ENCODE peak calls at places on chromosomes 12 and 14, in six cellular contexts. One of them, this sample, is unnamed.

GRCh38 chr12:15601210-15601800 is 187.9 kb downstream of the EPS8 start:
- DNase-seq in ovary: no peak
- DNase-seq in suprapubic skin: no peak
- DNase-seq in endothelial cell of umbilical vein: no peak
- DNase-seq in A549: peak; percentile 74
- DNase-seq in tibial nerve: no peak
- DNase-seq in this sample: no peak

GRCh38 chr14:32417956-32418552 is 89.0 kb downstream of the AKAP6 start:
- DNase-seq in suprapubic skin: no peak
- DNase-seq in ovary: peak; percentile 22
- DNase-seq in tibial nerve: no peak
- DNase-seq in endothelial cell of umbilical vein: peak; percentile 89
- DNase-seq in A549: peak; percentile 55
- DNase-seq in this sample: no peak

GRCh38 chr12:2615665-2616387 is 178.9 kb upstream of the FKBP4 start:
- DNase-seq in A549: no peak
- DNase-seq in tibial nerve: no peak
- DNase-seq in endothelial cell of umbilical vein: no peak
- DNase-seq in ovary: peak; percentile 63
- DNase-seq in suprapubic skin: no peak
- DNase-seq in this sample: no peak

GRCh38 chr12:108980831-108981618 is 39.8 kb downstream of the SVOP start:
- DNase-seq in tibial nerve: no peak
- DNase-seq in ovary: no peak
- DNase-seq in endothelial cell of umbilical vein: no peak
- DNase-seq in suprapubic skin: no peak
- DNase-seq in A549: no peak
- DNase-seq in this sample: no peak

GRCh38 chr12:53054112-53054878 is 4.4 kb downstream of the TNS2 start:
- DNase-seq in endothelial cell of umbilical vein: peak; percentile 90
- DNase-seq in suprapubic skin: peak; percentile 95
- DNase-seq in tibial nerve: peak; percentile 95
- DNase-seq in A549: peak; percentile 96
- DNase-seq in ovary: peak; percentile 97
- DNase-seq in this sample: peak; percentile 98

GRCh38 chr14:58919262-58919661 is 269.2 kb upstream of the DAAM1 start:
- DNase-seq in tibial nerve: no peak
- DNase-seq in suprapubic skin: no peak
- DNase-seq in A549: no peak
- DNase-seq in ovary: no peak
- DNase-seq in endothelial cell of umbilical vein: no peak
- DNase-seq in this sample: no peak

GRCh38 chr14:75201087-75201486 is 24.7 kb upstream of the TMED10 start:
- DNase-seq in suprapubic skin: no peak
- DNase-seq in tibial nerve: no peak
- DNase-seq in endothelial cell of umbilical vein: no peak
- DNase-seq in ovary: no peak
- DNase-seq in A549: no peak
- DNase-seq in this sample: no peak

GRCh38 chr12:122855985-122856831 is 21.0 kb downstream of the HIP1R start:
- DNase-seq in A549: no peak
- DNase-seq in endothelial cell of umbilical vein: no peak
- DNase-seq in suprapubic skin: no peak
- DNase-seq in ovary: no peak
- DNase-seq in tibial nerve: no peak
- DNase-seq in this sample: peak; percentile 54

GRCh38 chr14:71319646-71320045 is 412.4 kb downstream of the PCNX1 start:
- DNase-seq in ovary: peak; percentile 20
- DNase-seq in suprapubic skin: no peak
- DNase-seq in tibial nerve: no peak
- DNase-seq in A549: peak; percentile 33
- DNase-seq in endothelial cell of umbilical vein: no peak
- DNase-seq in this sample: no peak

GRCh38 chr14:91352696-91353692 is 64.6 kb downstream of the CCDC88C start:
- DNase-seq in tibial nerve: no peak
- DNase-seq in ovary: no peak
- DNase-seq in A549: no peak
- DNase-seq in endothelial cell of umbilical vein: no peak
- DNase-seq in suprapubic skin: no peak
- DNase-seq in this sample: no peak

GRCh38 chr14:91352101-91352500 is 65.5 kb downstream of the CCDC88C start:
- DNase-seq in ovary: no peak
- DNase-seq in tibial nerve: no peak
- DNase-seq in A549: no peak
- DNase-seq in endothelial cell of umbilical vein: no peak
- DNase-seq in suprapubic skin: no peak
- DNase-seq in this sample: no peak

GRCh38 chr14:91356218-91356763 is 61.3 kb downstream of the CCDC88C start:
- DNase-seq in suprapubic skin: no peak
- DNase-seq in tibial nerve: no peak
- DNase-seq in A549: no peak
- DNase-seq in endothelial cell of umbilical vein: no peak
- DNase-seq in ovary: no peak
- DNase-seq in this sample: no peak

GRCh38 chr14:91354979-91355685 is 62.5 kb downstream of the CCDC88C start:
- DNase-seq in ovary: no peak
- DNase-seq in endothelial cell of umbilical vein: no peak
- DNase-seq in tibial nerve: no peak
- DNase-seq in A549: no peak
- DNase-seq in suprapubic skin: no peak
- DNase-seq in this sample: no peak

GRCh38 chr14:91354221-91354916 is 63.3 kb downstream of the CCDC88C start:
- DNase-seq in endothelial cell of umbilical vein: no peak
- DNase-seq in ovary: no peak
- DNase-seq in suprapubic skin: no peak
- DNase-seq in A549: no peak
- DNase-seq in tibial nerve: no peak
- DNase-seq in this sample: no peak
- H3K4me1 ChIP-seq in endothelial cell of umbilical vein: peaks cover 2% of the 10 kb centered on the region
- H3K4me1 ChIP-seq in ovary: peaks cover 3% of the 10 kb centered on the region
- H3K4me1 ChIP-seq in suprapubic skin: peaks cover 16% of the 10 kb centered on the region
- H3K4me1 ChIP-seq in A549: no peaks in the 10 kb centered on the region
- H3K4me1 ChIP-seq in tibial nerve: no peaks in the 10 kb centered on the region
- H3K4me1 ChIP-seq in this sample: no peaks in the 10 kb centered on the region

DNA sequence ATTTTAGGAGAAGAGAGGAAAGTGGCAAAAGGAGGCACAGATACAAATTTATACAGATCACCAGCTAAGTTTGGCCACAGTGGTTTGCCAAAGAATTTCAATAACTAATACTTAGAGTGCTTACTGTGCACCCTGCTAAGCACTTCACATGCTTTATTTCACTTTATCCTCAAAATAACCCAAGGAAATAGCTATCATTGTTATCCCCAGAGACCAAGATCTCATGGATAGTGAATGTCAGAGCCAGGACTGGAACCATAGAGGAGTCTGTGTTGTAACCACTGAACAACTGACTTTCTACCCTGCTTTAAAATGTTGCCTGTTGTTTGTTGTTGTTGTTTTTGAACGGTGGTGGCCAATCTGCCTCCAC is 1.3 kb upstream of the TCP11L2 start:
- DNase-seq in endothelial cell of umbilical vein: no peak
- DNase-seq in ovary: no peak
- DNase-seq in suprapubic skin: no peak
- DNase-seq in tibial nerve: peak; percentile 29
- DNase-seq in A549: no peak
- DNase-seq in this sample: no peak
- H3K4me3 ChIP-seq in endothelial cell of umbilical vein: no peak overlapping the region
- H3K4me3 ChIP-seq in ovary: no peak overlapping the region
- H3K4me3 ChIP-seq in suprapubic skin: peak overlapping the region; percentile 100
- H3K4me3 ChIP-seq in tibial nerve: no peak overlapping the region
- H3K4me3 ChIP-seq in A549: peak overlapping the region; percentile 86
- H3K4me3 ChIP-seq in this sample: no peak overlapping the region

GRCh38 chr12:101933866-101934514 is 56.6 kb downstream of the DRAM1 start:
- DNase-seq in suprapubic skin: no peak
- DNase-seq in ovary: no peak
- DNase-seq in A549: no peak
- DNase-seq in tibial nerve: peak; percentile 70
- DNase-seq in endothelial cell of umbilical vein: no peak
- DNase-seq in this sample: no peak

GRCh38 chr12:101928556-101928955 is 51.2 kb downstream of the DRAM1 start:
- DNase-seq in endothelial cell of umbilical vein: no peak
- DNase-seq in A549: no peak
- DNase-seq in suprapubic skin: no peak
- DNase-seq in ovary: no peak
- DNase-seq in tibial nerve: no peak
- DNase-seq in this sample: no peak

GRCh38 chr12:101927999-101928398 is 50.6 kb downstream of the DRAM1 start:
- DNase-seq in endothelial cell of umbilical vein: no peak
- DNase-seq in tibial nerve: no peak
- DNase-seq in A549: no peak
- DNase-seq in ovary: no peak
- DNase-seq in suprapubic skin: no peak
- DNase-seq in this sample: no peak

GRCh38 chr12:101929365-101930041 is 52.1 kb downstream of the DRAM1 start:
- DNase-seq in suprapubic skin: no peak
- DNase-seq in tibial nerve: no peak
- DNase-seq in ovary: no peak
- DNase-seq in endothelial cell of umbilical vein: no peak
- DNase-seq in A549: no peak
- DNase-seq in this sample: no peak

DNA sequence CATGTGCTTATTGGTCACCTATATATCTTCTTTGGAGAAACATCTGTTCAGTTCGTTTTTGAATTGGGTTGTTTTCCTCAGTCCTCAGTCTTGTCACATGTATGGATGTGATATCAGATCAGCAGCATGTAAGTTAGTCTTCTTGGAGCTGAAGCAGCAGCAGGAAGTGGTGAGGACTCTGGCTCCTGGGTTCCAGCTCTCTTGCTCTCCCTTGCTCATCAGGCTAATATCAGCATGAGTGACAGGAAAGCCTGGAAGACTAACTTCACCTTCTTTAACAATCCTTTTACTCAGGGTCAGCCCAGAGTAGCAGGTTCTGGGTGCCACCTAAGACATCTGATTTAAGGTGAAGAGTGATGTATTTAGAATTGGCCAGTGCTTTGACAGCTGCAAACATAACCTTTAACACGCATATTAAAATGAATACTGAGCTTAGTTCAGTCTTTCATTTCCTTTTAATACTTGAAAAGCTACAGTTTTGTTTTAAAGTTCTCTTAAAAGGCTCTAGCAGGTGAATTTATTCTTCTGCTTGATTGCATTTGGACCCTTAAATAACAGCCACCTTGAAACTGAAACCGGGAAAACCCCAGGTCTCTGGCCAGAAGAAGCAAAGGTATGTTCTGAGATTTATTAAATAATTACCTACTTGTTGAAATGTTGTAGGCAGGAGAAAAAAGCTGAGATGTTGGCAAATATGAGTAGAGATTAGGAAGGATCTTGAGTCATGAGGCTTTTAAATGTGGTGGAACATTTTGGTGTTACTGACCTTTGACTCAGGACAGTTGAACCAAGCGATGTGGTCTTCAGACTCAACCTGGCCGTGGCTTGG is 54.3 kb downstream of the DRAM1 start:
- DNase-seq in suprapubic skin: no peak
- DNase-seq in ovary: no peak
- DNase-seq in A549: no peak
- DNase-seq in endothelial cell of umbilical vein: no peak
- DNase-seq in tibial nerve: no peak
- DNase-seq in this sample: no peak
- TF ChIP-seq POLR2A in suprapubic skin: no peak
- TF ChIP-seq POLR2A in ovary: no peak
- TF ChIP-seq POLR2A in A549: no peak
- TF ChIP-seq POLR2A in endothelial cell of umbilical vein: no peak
- TF ChIP-seq POLR2A in tibial nerve: no peak
- TF ChIP-seq POLR2A in this sample: no peak

DNA sequence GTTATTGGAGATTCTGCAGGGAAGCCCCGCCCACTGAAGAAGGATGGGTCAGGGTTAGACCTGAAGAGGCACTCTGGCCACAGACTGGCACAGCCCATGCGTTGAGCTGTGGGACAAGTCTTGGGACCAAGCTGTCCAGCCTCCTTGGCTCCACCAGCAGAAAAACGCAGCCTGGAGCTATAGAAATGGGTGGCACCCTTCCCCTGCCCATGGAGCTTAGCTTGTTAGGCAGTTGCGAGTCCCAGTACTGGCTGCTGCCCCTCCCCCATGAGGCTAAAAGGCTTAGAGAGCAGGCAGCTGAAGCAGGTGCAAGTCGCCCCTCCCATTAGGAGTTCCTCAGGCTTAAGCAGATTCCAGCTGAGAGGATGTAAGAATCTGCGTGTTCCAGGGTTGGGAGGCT is 1124.0 kb upstream of the TMEM132C start:
- DNase-seq in suprapubic skin: no peak
- DNase-seq in A549: no peak
- DNase-seq in ovary: no peak
- DNase-seq in tibial nerve: no peak
- DNase-seq in endothelial cell of umbilical vein: no peak
- DNase-seq in this sample: no peak
- H3K4me1 ChIP-seq in suprapubic skin: peaks cover 9% of the 10 kb centered on the region
- H3K4me1 ChIP-seq in A549: no peaks in the 10 kb centered on the region
- H3K4me1 ChIP-seq in ovary: peaks cover 6% of the 10 kb centered on the region
- H3K4me1 ChIP-seq in tibial nerve: no peaks in the 10 kb centered on the region
- H3K4me1 ChIP-seq in endothelial cell of umbilical vein: no peaks in the 10 kb centered on the region
- H3K4me1 ChIP-seq in this sample: no peaks in the 10 kb centered on the region

DNA sequence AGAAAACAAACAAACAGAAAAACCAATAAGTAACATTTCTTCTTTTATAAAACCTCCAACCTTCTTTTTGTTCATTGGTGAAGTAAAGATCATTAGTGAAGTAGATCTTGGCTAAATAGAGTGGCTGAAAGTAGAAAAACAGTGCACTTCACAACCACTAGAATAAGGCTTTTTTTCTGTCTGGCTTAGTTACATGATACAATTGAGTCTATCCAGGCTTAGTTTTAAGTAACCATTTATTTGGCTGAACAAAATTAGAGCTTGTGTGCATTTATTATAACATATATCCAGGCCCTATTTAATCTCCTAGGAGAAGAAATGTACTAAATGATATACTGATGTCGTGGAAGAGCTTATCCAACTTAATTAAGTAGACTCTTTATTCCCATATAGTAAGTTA is 65.8 kb upstream of the STK38L start:
- DNase-seq in A549: no peak
- DNase-seq in endothelial cell of umbilical vein: no peak
- DNase-seq in ovary: no peak
- DNase-seq in tibial nerve: no peak
- DNase-seq in suprapubic skin: no peak
- DNase-seq in this sample: no peak
- H3K4me3 ChIP-seq in A549: no peak overlapping the region
- H3K4me3 ChIP-seq in endothelial cell of umbilical vein: no peak overlapping the region
- H3K4me3 ChIP-seq in ovary: no peak overlapping the region
- H3K4me3 ChIP-seq in tibial nerve: no peak overlapping the region
- H3K4me3 ChIP-seq in suprapubic skin: no peak overlapping the region
- H3K4me3 ChIP-seq in this sample: no peak overlapping the region